ENCODE peak calls at places on chromosome 1, in six cellular contexts. V is GM06990, U is A549, A is glutamatergic neuron, T is vagina, S is foreskin fibroblast. K is an unnamed sample.

GRCh38 chr1:203592728-203593127 is 33.9 kb upstream of the ATP2B4 start:
- DNase-seq in V (no peak), U (no peak), A (no peak), T (no peak), S (no peak), K (no peak)

GRCh38 chr1:67599085-67599484 is 85.9 kb upstream of the GADD45A start:
- DNase-seq in V (no peak), U (no peak), A (no peak), T (peak), S (no peak), K (no peak)

GRCh38 chr1:155847823-155848529 is 9.0 kb downstream of the GON4L start:
- DNase-seq in V (no peak), U (no peak), A (no peak), T (no peak), S (no peak), K (no peak)

GRCh38 chr1:34155851-34156250 is 9.2 kb downstream of the CSMD2 start:
- DNase-seq in V (no peak), U (no peak), A (no peak), T (no peak), S (no peak), K (no peak)

GRCh38 chr1:244021427-244021826 is 29.7 kb upstream of the ZBTB18 start:
- DNase-seq in V (no peak), U (no peak), A (no peak), T (no peak), S (no peak), K (no peak)

GRCh38 chr1:60277269-60277668 is 203.7 kb upstream of the C1orf87 start:
- DNase-seq in V (no peak), U (no peak), A (no peak), T (no peak), S (no peak), K (no peak)

GRCh38 chr1:64062529-64062928 is 140.9 kb upstream of the UBE2U start:
- DNase-seq in V (no peak), U (no peak), A (no peak), T (no peak), S (no peak), K (no peak)

GRCh38 chr1:10490271-10490970 is 15.7 kb downstream of the PEX14 start:
- DNase-seq in V (no peak), U (no peak), A (no peak), T (no peak), S (no peak), K (no peak)

GRCh38 chr1:28898267-28898955 is 16.0 kb upstream of the EPB41 start:
- DNase-seq in V (no peak), U (no peak), A (no peak), T (no peak), S (no peak), K (no peak)

GRCh38 chr1:60727553-60727952 is 354.8 kb upstream of the NFIA start:
- DNase-seq in V (no peak), U (no peak), A (no peak), T (no peak), S (no peak), K (no peak)

GRCh38 chr1:182206628-182207239 is 145.2 kb upstream of the ZNF648 start:
- DNase-seq in V (no peak), U (no peak), A (no peak), T (peak), S (peak), K (no peak)

GRCh38 chr1:63593303-63593886 is at the start of gene PGM1:
- DNase-seq in V (peak), U (peak), A (peak), T (no peak), S (peak), K (peak)

DNA sequence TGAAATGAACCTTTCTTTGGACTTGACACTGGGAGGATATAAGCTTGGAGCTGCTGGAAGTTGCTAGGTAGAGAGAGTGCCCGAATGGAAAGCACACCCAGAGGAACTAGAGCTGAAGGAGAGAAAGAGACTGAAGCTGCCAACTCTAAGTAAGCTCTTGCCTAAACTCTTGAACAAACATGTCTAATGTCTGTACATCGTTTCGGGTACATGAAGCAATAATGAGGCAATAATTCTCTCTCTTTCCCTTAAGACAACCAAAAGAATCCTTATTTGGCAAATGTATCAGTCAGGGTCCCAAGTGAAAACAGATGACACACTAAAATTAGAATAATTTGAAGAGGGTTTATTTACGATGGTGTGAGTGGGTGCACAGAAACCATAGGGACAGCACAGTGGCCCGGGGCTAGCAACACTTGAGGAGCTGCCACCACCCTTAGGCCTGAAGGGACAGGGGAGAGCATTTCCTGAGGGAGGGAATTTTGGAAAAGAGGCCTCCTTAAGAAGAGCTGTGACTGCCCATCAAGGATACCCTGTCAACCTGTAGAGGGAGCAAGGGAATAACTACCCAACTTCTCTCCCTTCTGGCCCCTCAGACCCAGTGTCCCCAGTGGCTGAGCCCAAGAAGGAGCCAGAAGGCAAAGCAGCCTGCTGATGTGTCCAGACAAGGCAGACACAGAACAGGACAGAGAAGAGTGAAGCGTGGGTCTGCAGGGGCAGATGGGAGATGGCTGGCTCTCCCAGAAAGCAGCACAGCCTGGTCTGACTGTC is 36.1 kb upstream of the KHDRBS1 start:
- DNase-seq in V (no peak), U (peak), A (peak), T (no peak), S (peak), K (no peak)
- TF ChIP-seq CTCF in V (peak), U (no peak), A (peak), T (peak), S (peak), K (peak)

GRCh38 chr1:173190101-173190895 is 16.8 kb downstream of the TNFSF4 start:
- DNase-seq in V (no peak), U (peak), A (no peak), T (no peak), S (peak), K (no peak)

GRCh38 chr1:173191011-173191410 is 16.1 kb downstream of the TNFSF4 start:
- DNase-seq in V (no peak), U (no peak), A (no peak), T (no peak), S (no peak), K (no peak)

GRCh38 chr1:173193639-173194038 is 13.5 kb downstream of the TNFSF4 start:
- DNase-seq in V (no peak), U (no peak), A (no peak), T (no peak), S (peak), K (no peak)

DNA sequence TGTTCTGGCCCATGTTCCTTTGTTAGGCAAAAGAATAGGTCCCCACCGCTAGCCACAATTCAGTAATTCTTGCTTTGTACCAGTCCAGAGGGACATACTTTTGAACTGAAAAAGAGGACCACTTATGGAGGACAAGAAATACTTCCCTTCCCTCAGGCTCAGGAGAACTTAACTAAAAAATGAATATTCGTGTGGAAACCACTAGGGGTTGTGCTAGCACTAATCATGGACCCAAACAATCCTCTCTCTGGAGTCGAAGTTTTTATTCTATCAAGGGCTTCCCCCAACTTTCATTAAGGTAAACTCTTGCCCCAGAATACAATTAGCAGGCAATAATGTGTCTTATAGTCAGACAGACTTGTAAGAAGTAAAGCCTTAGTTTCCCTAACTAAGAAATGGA is 19.3 kb downstream of the TNFSF4 start:
- DNase-seq in V (no peak), U (no peak), A (no peak), T (no peak), S (no peak), K (no peak)
- TF ChIP-seq CTCF in V (peak), U (no peak), A (no peak), T (no peak), S (no peak), K (no peak)

GRCh38 chr1:241443561-241443960 is 76.0 kb downstream of the FH start:
- DNase-seq in V (no peak), U (no peak), A (no peak), T (no peak), S (no peak), K (no peak)
- TF ChIP-seq CTCF in V (no peak), U (no peak), A (no peak), T (no peak), S (no peak), K (no peak)

GRCh38 chr1:6795661-6796060 is 10.4 kb downstream of the CAMTA1 start:
- DNase-seq in V (no peak), U (no peak), A (no peak), T (no peak), S (no peak), K (no peak)

GRCh38 chr1:6795203-6795602 is 9.9 kb downstream of the CAMTA1 start:
- DNase-seq in V (no peak), U (no peak), A (no peak), T (no peak), S (no peak), K (no peak)

GRCh38 chr1:6796095-6796494 is 10.8 kb downstream of the CAMTA1 start:
- DNase-seq in V (no peak), U (no peak), A (no peak), T (no peak), S (no peak), K (no peak)

GRCh38 chr1:6790146-6790545 is 4.9 kb downstream of the CAMTA1 start:
- DNase-seq in V (no peak), U (no peak), A (no peak), T (no peak), S (no peak), K (no peak)

DNA sequence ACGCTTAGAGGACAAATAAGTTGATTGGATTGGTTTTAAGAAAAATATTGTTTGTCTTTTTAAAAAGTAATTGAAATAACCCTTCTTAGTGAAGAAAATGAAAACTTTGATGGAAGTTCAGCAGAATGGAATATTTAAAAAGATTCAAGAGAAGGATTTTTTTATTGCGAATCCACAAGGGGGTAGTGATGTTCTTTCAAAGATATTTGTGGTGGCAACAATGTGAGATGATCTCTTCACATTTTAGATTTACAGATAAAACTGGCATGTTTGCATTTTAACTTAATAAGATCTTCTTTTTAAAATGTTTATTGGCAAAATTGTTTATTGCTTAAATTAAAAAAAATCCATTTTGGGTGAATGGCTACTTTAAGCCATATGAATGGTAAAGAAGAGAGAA is 8.9 kb downstream of the CAMTA1 start:
- DNase-seq in V (no peak), U (peak), A (no peak), T (no peak), S (peak), K (peak)
- TF ChIP-seq CTCF in V (no peak), U (peak), A (peak), T (peak), S (peak), K (peak)

K was measured in GM13977.